ENCODE peak calls at places on chromosomes 16 and 17, in seven cellular contexts. B is epithelial cell of esophagus, X is WTC11, S is HL-60, G is choroid plexus epithelial cell, Z is upper lobe of right lung, W is mesothelial cell of epicardium. M is an unnamed sample.

GRCh38 chr17:77282524-77283515 is 142.1 kb downstream of the SEC14L1 start:
- DNase-seq in S (no peak), Z (peak; percentile 73), B (no peak), G (no peak), X (no peak), W (no peak), M (no peak)

GRCh38 chr16:330746-331145 is 21.8 kb downstream of the AXIN1 start:
- DNase-seq in S (no peak), X (no peak), W (no peak), G (no peak), Z (no peak), B (no peak), M (no peak)

GRCh38 chr17:12631076-12631475 is 34.6 kb upstream of the MYOCD start:
- DNase-seq in B (no peak), W (no peak), X (no peak), Z (no peak), S (no peak), G (no peak), M (no peak)

GRCh38 chr17:13362341-13363122 is 239.2 kb downstream of the HS3ST3A1 start:
- DNase-seq in X (no peak), S (no peak), W (no peak), Z (no peak), G (peak; percentile 47), B (peak; percentile 3), M (no peak)

GRCh38 chr17:47742319-47743181 is 9.5 kb downstream of the TBX21 start:
- DNase-seq in W (peak; percentile 71), Z (no peak), G (no peak), S (no peak), B (no peak), X (peak; percentile 76), M (no peak)

GRCh38 chr16:1308036-1308976 is 1.1 kb upstream of the UBE2I start:
- DNase-seq in Z (no peak), B (peak; percentile 60), W (no peak), X (no peak), G (peak; percentile 35), S (no peak), M (no peak)

GRCh38 chr17:57537524-57538410 is 207.3 kb downstream of the CCDC182 start:
- DNase-seq in Z (no peak), S (no peak), W (no peak), X (no peak), G (no peak), B (no peak), M (no peak)

GRCh38 chr17:82776454-82776853 is 24.6 kb downstream of the TBCD start:
- DNase-seq in G (no peak), B (no peak), X (no peak), S (no peak), W (no peak), Z (no peak), M (no peak)

GRCh38 chr17:61413654-61414133 is 14.1 kb downstream of the TBX2 start:
- DNase-seq in S (no peak), W (peak; percentile 27), B (no peak), G (no peak), X (no peak), Z (no peak), M (no peak)

GRCh38 chr17:76599699-76600460 is 14.2 kb upstream of the ST6GALNAC2 start:
- DNase-seq in G (no peak), S (peak; percentile 68), X (no peak), W (no peak), B (peak; percentile 92), Z (peak; percentile 37), M (peak; percentile 55)

GRCh38 chr17:2158011-2158410 is 103.1 kb downstream of the HIC1 start:
- DNase-seq in S (peak; percentile 60), B (peak; percentile 92), X (no peak), G (peak; percentile 98), Z (no peak), W (no peak), M (peak; percentile 70)

GRCh38 chr17:50426814-50427787 is 1.1 kb downstream of the ACSF2 start:
- DNase-seq in G (peak; percentile 40), W (no peak), X (peak; percentile 54), S (peak; percentile 39), B (peak; percentile 48), Z (no peak), M (no peak)

GRCh38 chr16:69064164-69064563 is 41.3 kb upstream of the HAS3 start:
- DNase-seq in G (no peak), B (peak; percentile 69), X (no peak), Z (no peak), S (no peak), W (no peak), M (no peak)

GRCh38 chr16:35631261-35631945 is 2172.0 kb downstream of the TP53TG3F start:
- DNase-seq in Z (no peak), W (no peak), B (no peak), S (peak; percentile 15), G (no peak), X (no peak), M (no peak)

GRCh38 chr16:69839798-69840409 is 77.8 kb downstream of the WWP2 start:
- DNase-seq in B (no peak), S (no peak), Z (peak; percentile 70), X (no peak), W (no peak), G (no peak), M (no peak)

GRCh38 chr16:81860867-81861266 is 81.8 kb downstream of the PLCG2 start:
- DNase-seq in G (no peak), Z (no peak), B (no peak), X (no peak), S (no peak), W (no peak), M (no peak)

GRCh38 chr16:81860310-81860709 is 81.2 kb downstream of the PLCG2 start:
- DNase-seq in B (no peak), S (no peak), X (no peak), Z (no peak), G (no peak), W (no peak), M (no peak)

GRCh38 chr16:81852347-81852746 is 73.3 kb downstream of the PLCG2 start:
- DNase-seq in B (peak; percentile 26), Z (no peak), G (no peak), W (no peak), X (no peak), S (no peak), M (no peak)

GRCh38 chr16:81850197-81850944 is 71.3 kb downstream of the PLCG2 start:
- DNase-seq in S (no peak), Z (no peak), G (no peak), X (no peak), B (no peak), W (no peak), M (no peak)

GRCh38 chr16:81855552-81856153 is 76.6 kb downstream of the PLCG2 start:
- DNase-seq in B (no peak), S (no peak), Z (no peak), W (no peak), G (no peak), X (peak; percentile 53), M (no peak)
- TF ChIP-seq CTCF in B (no peak), S (no peak), Z (no peak), W (no peak), G (no peak), X (no peak), M (no peak)

DNA sequence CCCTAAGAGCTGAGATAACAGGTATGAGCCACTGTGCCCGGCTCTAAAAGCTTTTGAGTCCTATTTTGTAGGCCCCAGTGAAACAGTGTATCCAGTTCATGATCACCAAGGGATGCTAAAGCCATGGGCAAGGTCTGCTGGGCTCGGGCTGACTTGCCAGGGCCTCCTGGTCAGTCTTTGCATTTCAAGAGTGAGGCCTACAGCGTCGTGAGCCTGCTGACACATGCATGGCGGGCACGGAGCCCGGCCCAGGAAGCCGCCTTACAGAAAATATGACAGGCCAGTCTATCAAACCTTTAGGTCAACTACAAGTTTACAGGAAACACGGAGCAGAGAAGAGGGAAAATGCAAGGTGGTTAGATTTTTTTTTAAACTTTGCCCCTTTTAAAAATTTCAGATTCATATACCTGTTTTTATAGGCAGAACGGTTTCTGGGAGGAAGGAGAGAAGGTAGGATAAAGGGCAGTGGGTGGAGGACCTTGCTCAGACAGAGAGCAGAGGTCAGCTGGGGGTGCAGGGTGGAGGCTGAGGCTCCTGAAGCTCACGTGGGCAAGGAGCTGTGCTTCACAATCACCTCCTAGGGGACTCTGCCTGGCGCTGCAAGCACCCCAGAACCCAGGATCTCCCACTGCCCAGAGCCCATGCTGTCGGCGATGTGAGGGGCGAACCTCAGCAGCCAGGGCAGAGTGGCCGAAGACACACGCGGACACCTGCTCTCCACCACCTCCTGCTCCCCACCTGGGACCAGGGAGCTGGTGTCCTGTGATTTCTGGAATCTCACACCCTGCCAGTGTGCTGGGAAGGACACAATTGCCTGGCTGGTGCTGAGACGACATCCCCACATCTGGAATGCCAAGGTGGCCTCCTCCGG is 21.3 kb downstream of the C16orf95 start:
- DNase-seq in S (no peak), Z (no peak), G (no peak), W (no peak), B (no peak), X (no peak), M (no peak)
- TF ChIP-seq CTCF in S (no peak), Z (no peak), G (no peak), W (no peak), B (no peak), X (no peak), M (no peak)

GRCh38 chr16:4416200-4417032 is at the start of gene CORO7:
- DNase-seq in Z (peak; percentile 99), X (peak; percentile 92), S (peak; percentile 97), B (peak; percentile 93), W (peak; percentile 93), G (peak; percentile 89), M (peak; percentile 96)
- TF ChIP-seq CTCF in Z (no peak), X (no peak), S (no peak), B (no peak), W (peak; percentile 26), G (no peak), M (no peak)

GRCh38 chr17:4362141-4362540 is 4.3 kb downstream of the UBE2G1 start:
- DNase-seq in B (peak; percentile 32), S (no peak), W (no peak), X (peak; percentile 1), Z (no peak), G (peak; percentile 37), M (no peak)
- TF ChIP-seq CTCF in B (peak; percentile 44), S (no peak), W (no peak), X (no peak), Z (no peak), G (peak; percentile 42), M (no peak)

M was measured in CD14-positive monocyte.